ENCODE peak calls at places on chromosomes 4 and X, in nine cellular contexts. One of them, this sample, is unnamed.

GRCh38 chr4:88653371-88653946 is 44.2 kb downstream of the NAP1L5 start:
- DNase-seq in testis: no peak
- DNase-seq in pancreas: no peak
- DNase-seq in fibroblast of villous mesenchyme: no peak
- DNase-seq in neural progenitor cell: no peak
- DNase-seq in mesothelial cell of epicardium: no peak
- DNase-seq in kidney epithelial cell: no peak
- DNase-seq in astrocyte: no peak
- DNase-seq in stomach: no peak
- DNase-seq in this sample: no peak

GRCh38 chrX:63551856-63552255 is 200.7 kb upstream of the SPIN4 start:
- DNase-seq in testis: no peak
- DNase-seq in pancreas: no peak
- DNase-seq in fibroblast of villous mesenchyme: no peak
- DNase-seq in neural progenitor cell: no peak
- DNase-seq in mesothelial cell of epicardium: no peak
- DNase-seq in kidney epithelial cell: no peak
- DNase-seq in astrocyte: no peak
- DNase-seq in stomach: no peak
- DNase-seq in this sample: no peak

GRCh38 chr4:181582595-181582994 is 660.6 kb upstream of the TENM3 start:
- DNase-seq in testis: peak; percentile 30
- DNase-seq in pancreas: no peak
- DNase-seq in fibroblast of villous mesenchyme: no peak
- DNase-seq in neural progenitor cell: no peak
- DNase-seq in mesothelial cell of epicardium: no peak
- DNase-seq in kidney epithelial cell: no peak
- DNase-seq in astrocyte: no peak
- DNase-seq in stomach: no peak
- DNase-seq in this sample: no peak

GRCh38 chr4:156949373-156949814 is 22.2 kb downstream of the PDGFC start:
- DNase-seq in testis: no peak
- DNase-seq in pancreas: no peak
- DNase-seq in fibroblast of villous mesenchyme: peak; percentile 77
- DNase-seq in neural progenitor cell: no peak
- DNase-seq in mesothelial cell of epicardium: no peak
- DNase-seq in kidney epithelial cell: peak; percentile 93
- DNase-seq in astrocyte: peak; percentile 95
- DNase-seq in stomach: no peak
- DNase-seq in this sample: no peak

GRCh38 chrX:83759872-83760271 is 101.1 kb upstream of the CYLC1 start:
- DNase-seq in testis: no peak
- DNase-seq in pancreas: no peak
- DNase-seq in fibroblast of villous mesenchyme: no peak
- DNase-seq in neural progenitor cell: peak; percentile 57
- DNase-seq in mesothelial cell of epicardium: no peak
- DNase-seq in kidney epithelial cell: no peak
- DNase-seq in astrocyte: no peak
- DNase-seq in stomach: no peak
- DNase-seq in this sample: no peak

GRCh38 chrX:139826065-139827044 is 106.5 kb downstream of the ATP11C start:
- DNase-seq in testis: no peak
- DNase-seq in pancreas: no peak
- DNase-seq in fibroblast of villous mesenchyme: peak; percentile 38
- DNase-seq in neural progenitor cell: no peak
- DNase-seq in mesothelial cell of epicardium: no peak
- DNase-seq in kidney epithelial cell: no peak
- DNase-seq in astrocyte: peak; percentile 84
- DNase-seq in stomach: no peak
- DNase-seq in this sample: no peak

GRCh38 chr4:25694466-25694865 is 38.8 kb downstream of the SLC34A2 start:
- DNase-seq in testis: no peak
- DNase-seq in pancreas: no peak
- DNase-seq in fibroblast of villous mesenchyme: peak; percentile 67
- DNase-seq in neural progenitor cell: no peak
- DNase-seq in mesothelial cell of epicardium: no peak
- DNase-seq in kidney epithelial cell: no peak
- DNase-seq in astrocyte: no peak
- DNase-seq in stomach: no peak
- DNase-seq in this sample: no peak

GRCh38 chrX:98931194-98931593 is 1478.9 kb downstream of the PCDH19 start:
- DNase-seq in testis: no peak
- DNase-seq in pancreas: no peak
- DNase-seq in fibroblast of villous mesenchyme: no peak
- DNase-seq in neural progenitor cell: no peak
- DNase-seq in mesothelial cell of epicardium: no peak
- DNase-seq in kidney epithelial cell: no peak
- DNase-seq in astrocyte: no peak
- DNase-seq in stomach: no peak
- DNase-seq in this sample: no peak

GRCh38 chr4:102343964-102344519 is 1.2 kb downstream of the SLC39A8 start:
- DNase-seq in testis: no peak
- DNase-seq in pancreas: no peak
- DNase-seq in fibroblast of villous mesenchyme: peak; percentile 55
- DNase-seq in neural progenitor cell: peak; percentile 56
- DNase-seq in mesothelial cell of epicardium: no peak
- DNase-seq in kidney epithelial cell: no peak
- DNase-seq in astrocyte: no peak
- DNase-seq in stomach: no peak
- DNase-seq in this sample: no peak

GRCh38 chr4:109559625-109559982 is 442 bp upstream of the MCUB start:
- DNase-seq in testis: peak; percentile 33
- DNase-seq in pancreas: no peak
- DNase-seq in fibroblast of villous mesenchyme: peak; percentile 61
- DNase-seq in neural progenitor cell: no peak
- DNase-seq in mesothelial cell of epicardium: peak; percentile 61
- DNase-seq in kidney epithelial cell: no peak
- DNase-seq in astrocyte: peak; percentile 36
- DNase-seq in stomach: no peak
- DNase-seq in this sample: no peak

GRCh38 chr4:8910822-8911310 is 39.2 kb upstream of the HMX1 start:
- DNase-seq in testis: peak; percentile 10
- DNase-seq in pancreas: no peak
- DNase-seq in fibroblast of villous mesenchyme: no peak
- DNase-seq in neural progenitor cell: no peak
- DNase-seq in mesothelial cell of epicardium: no peak
- DNase-seq in kidney epithelial cell: no peak
- DNase-seq in astrocyte: no peak
- DNase-seq in stomach: peak; percentile 13
- DNase-seq in this sample: no peak

GRCh38 chrX:71367396-71367795 is 1.2 kb downstream of the TAF1 start:
- DNase-seq in testis: no peak
- DNase-seq in pancreas: no peak
- DNase-seq in fibroblast of villous mesenchyme: peak; percentile 2
- DNase-seq in neural progenitor cell: no peak
- DNase-seq in mesothelial cell of epicardium: no peak
- DNase-seq in kidney epithelial cell: no peak
- DNase-seq in astrocyte: no peak
- DNase-seq in stomach: no peak
- DNase-seq in this sample: no peak

GRCh38 chr4:104129243-104129642 is 365.5 kb downstream of the CXXC4 start:
- DNase-seq in testis: no peak
- DNase-seq in pancreas: no peak
- DNase-seq in fibroblast of villous mesenchyme: no peak
- DNase-seq in neural progenitor cell: no peak
- DNase-seq in mesothelial cell of epicardium: no peak
- DNase-seq in kidney epithelial cell: no peak
- DNase-seq in astrocyte: no peak
- DNase-seq in stomach: no peak
- DNase-seq in this sample: no peak

GRCh38 chr4:87521757-87522374 is 7.3 kb downstream of the SPARCL1 start:
- DNase-seq in testis: no peak
- DNase-seq in pancreas: no peak
- DNase-seq in fibroblast of villous mesenchyme: peak; percentile 56
- DNase-seq in neural progenitor cell: no peak
- DNase-seq in mesothelial cell of epicardium: no peak
- DNase-seq in kidney epithelial cell: no peak
- DNase-seq in astrocyte: peak; percentile 79
- DNase-seq in stomach: no peak
- DNase-seq in this sample: no peak

DNA sequence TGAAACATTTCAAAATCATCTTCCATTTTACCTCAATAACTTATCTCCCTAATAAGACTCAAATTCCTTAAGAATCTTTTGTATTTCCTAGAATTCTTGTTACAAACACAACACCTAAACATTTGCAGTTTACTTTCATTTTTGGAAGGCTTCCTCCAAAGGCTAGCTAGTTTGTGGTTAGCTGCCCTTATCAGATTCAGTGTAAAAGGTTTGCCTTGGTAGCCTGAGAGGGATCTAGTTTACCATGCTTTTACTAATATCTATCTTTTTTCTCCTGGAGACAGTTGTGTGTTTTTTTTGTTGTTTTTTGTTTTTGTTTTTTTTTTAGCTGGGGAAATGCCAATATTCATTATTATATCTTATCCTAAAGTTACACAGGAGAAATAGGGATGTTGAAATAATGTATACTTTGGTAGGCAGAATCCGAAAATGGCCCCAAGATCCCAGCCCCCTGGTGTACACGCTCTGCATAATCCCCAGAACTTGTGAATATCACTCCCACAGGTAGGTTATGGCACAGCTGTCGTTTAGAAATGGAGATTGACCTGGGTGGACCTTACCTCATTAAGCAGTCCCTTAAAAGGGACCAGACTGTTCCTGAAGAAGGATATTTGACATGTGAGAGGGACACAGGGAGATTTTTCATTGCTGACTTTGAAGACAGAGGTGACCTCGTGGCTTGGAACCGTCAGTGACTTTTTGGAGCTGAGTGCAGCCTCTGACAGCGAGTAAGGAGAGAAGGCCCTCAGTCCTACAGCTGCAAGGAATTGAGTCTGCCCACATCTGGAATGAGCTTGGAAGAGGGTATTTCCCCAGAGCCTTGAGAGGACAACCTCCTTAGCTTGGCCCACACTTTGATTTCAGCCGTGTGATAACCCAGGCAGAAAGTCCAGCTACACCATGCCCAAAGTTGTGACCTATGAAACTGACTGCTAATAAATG is 33.4 kb downstream of the SEPTIN11 start:
- DNase-seq in testis: no peak
- DNase-seq in pancreas: no peak
- DNase-seq in fibroblast of villous mesenchyme: peak; percentile 83
- DNase-seq in neural progenitor cell: no peak
- DNase-seq in mesothelial cell of epicardium: no peak
- DNase-seq in kidney epithelial cell: no peak
- DNase-seq in astrocyte: peak; percentile 56
- DNase-seq in stomach: no peak
- DNase-seq in this sample: no peak
- TF ChIP-seq CTCF in testis: no peak
- TF ChIP-seq CTCF in pancreas: no peak
- TF ChIP-seq CTCF in fibroblast of villous mesenchyme: peak; percentile 33
- TF ChIP-seq CTCF in neural progenitor cell: no peak
- TF ChIP-seq CTCF in mesothelial cell of epicardium: no peak
- TF ChIP-seq CTCF in kidney epithelial cell: peak; percentile 17
- TF ChIP-seq CTCF in astrocyte: peak; percentile 29
- TF ChIP-seq CTCF in stomach: no peak
- TF ChIP-seq CTCF in this sample: peak; percentile 39

GRCh38 chr4:76305971-76306881 is at the start of gene STBD1:
- DNase-seq in testis: peak; percentile 73
- DNase-seq in pancreas: peak; percentile 92
- DNase-seq in fibroblast of villous mesenchyme: peak; percentile 59
- DNase-seq in neural progenitor cell: peak; percentile 90
- DNase-seq in mesothelial cell of epicardium: peak; percentile 72
- DNase-seq in kidney epithelial cell: no peak
- DNase-seq in astrocyte: peak; percentile 60
- DNase-seq in stomach: peak; percentile 77
- DNase-seq in this sample: peak; percentile 57
- TF ChIP-seq CTCF in testis: no peak
- TF ChIP-seq CTCF in pancreas: no peak
- TF ChIP-seq CTCF in fibroblast of villous mesenchyme: no peak
- TF ChIP-seq CTCF in neural progenitor cell: peak; percentile 13
- TF ChIP-seq CTCF in mesothelial cell of epicardium: no peak
- TF ChIP-seq CTCF in kidney epithelial cell: no peak
- TF ChIP-seq CTCF in astrocyte: no peak
- TF ChIP-seq CTCF in stomach: no peak
- TF ChIP-seq CTCF in this sample: peak; percentile 18

DNA sequence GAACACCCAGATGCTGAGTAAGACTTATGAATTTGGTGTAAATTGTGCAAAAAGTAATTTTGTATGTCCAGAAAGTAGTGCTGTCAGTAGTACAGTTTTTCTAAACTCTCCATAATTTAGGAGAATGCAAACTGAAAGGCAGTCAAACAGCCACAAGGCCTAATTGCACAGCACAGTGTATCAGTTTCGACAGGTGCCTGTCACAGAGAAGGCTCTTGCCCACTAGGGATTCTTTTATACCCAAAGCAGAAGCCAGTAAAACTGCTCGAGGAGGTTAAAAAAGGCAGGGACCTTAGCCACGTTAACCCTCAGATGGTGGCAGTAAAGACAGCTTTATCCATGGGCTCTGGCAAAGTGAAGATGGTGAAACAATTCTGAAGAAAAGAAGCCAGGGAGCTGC is 69.4 kb upstream of the GATB start:
- DNase-seq in testis: no peak
- DNase-seq in pancreas: no peak
- DNase-seq in fibroblast of villous mesenchyme: no peak
- DNase-seq in neural progenitor cell: no peak
- DNase-seq in mesothelial cell of epicardium: no peak
- DNase-seq in kidney epithelial cell: no peak
- DNase-seq in astrocyte: no peak
- DNase-seq in stomach: no peak
- DNase-seq in this sample: no peak
- TF ChIP-seq CTCF in testis: no peak
- TF ChIP-seq CTCF in pancreas: no peak
- TF ChIP-seq CTCF in fibroblast of villous mesenchyme: no peak
- TF ChIP-seq CTCF in neural progenitor cell: no peak
- TF ChIP-seq CTCF in mesothelial cell of epicardium: no peak
- TF ChIP-seq CTCF in kidney epithelial cell: no peak
- TF ChIP-seq CTCF in astrocyte: no peak
- TF ChIP-seq CTCF in stomach: no peak
- TF ChIP-seq CTCF in this sample: no peak

GRCh38 chrX:49726966-49727365 is 31.2 kb upstream of the PAGE1 start:
- DNase-seq in testis: no peak
- DNase-seq in pancreas: peak; percentile 28
- DNase-seq in fibroblast of villous mesenchyme: no peak
- DNase-seq in neural progenitor cell: no peak
- DNase-seq in mesothelial cell of epicardium: no peak
- DNase-seq in kidney epithelial cell: no peak
- DNase-seq in astrocyte: no peak
- DNase-seq in stomach: no peak
- DNase-seq in this sample: no peak

GRCh38 chrX:49725401-49725800 is 29.6 kb upstream of the PAGE1 start:
- DNase-seq in testis: no peak
- DNase-seq in pancreas: no peak
- DNase-seq in fibroblast of villous mesenchyme: no peak
- DNase-seq in neural progenitor cell: no peak
- DNase-seq in mesothelial cell of epicardium: no peak
- DNase-seq in kidney epithelial cell: no peak
- DNase-seq in astrocyte: no peak
- DNase-seq in stomach: no peak
- DNase-seq in this sample: no peak

GRCh38 chrX:49727847-49728246 is 32.1 kb upstream of the PAGE1 start:
- DNase-seq in testis: no peak
- DNase-seq in pancreas: peak; percentile 37
- DNase-seq in fibroblast of villous mesenchyme: no peak
- DNase-seq in neural progenitor cell: no peak
- DNase-seq in mesothelial cell of epicardium: no peak
- DNase-seq in kidney epithelial cell: no peak
- DNase-seq in astrocyte: no peak
- DNase-seq in stomach: no peak
- DNase-seq in this sample: no peak

GRCh38 chrX:49725923-49726904 is 30.4 kb upstream of the PAGE1 start:
- DNase-seq in testis: no peak
- DNase-seq in pancreas: peak; percentile 44
- DNase-seq in fibroblast of villous mesenchyme: no peak
- DNase-seq in neural progenitor cell: no peak
- DNase-seq in mesothelial cell of epicardium: no peak
- DNase-seq in kidney epithelial cell: no peak
- DNase-seq in astrocyte: no peak
- DNase-seq in stomach: no peak
- DNase-seq in this sample: no peak
- TF ChIP-seq CTCF in testis: no peak
- TF ChIP-seq CTCF in pancreas: no peak
- TF ChIP-seq CTCF in fibroblast of villous mesenchyme: no peak
- TF ChIP-seq CTCF in neural progenitor cell: no peak
- TF ChIP-seq CTCF in mesothelial cell of epicardium: no peak
- TF ChIP-seq CTCF in kidney epithelial cell: no peak
- TF ChIP-seq CTCF in astrocyte: no peak
- TF ChIP-seq CTCF in stomach: no peak
- TF ChIP-seq CTCF in this sample: no peak

This sample was measured in neural crest cell.